ENCODE peak calls at places on chromosomes 3 and 15, in nine cellular contexts. T is B cell; U is A549; R is GM12878; O is upper lobe of right lung; S is CD4-positive, alpha-beta T cell; K is Right ventricle myocardium superior; B is activated CD4-positive, alpha-beta T cell treated with anti-CD3 and anti-CD28 coated beads for 36 hours; J is effector memory CD8-positive, alpha-beta T cell. P is an unnamed sample.
A peak's percentile ranks its signal among the peaks of the same experiment; 100 is the strongest.

GRCh38 chr3:142498397-142499180 is 50.8 kb upstream of the XRN1 start:
- ATAC-seq in S (no peak), U (no peak), R (peak; percentile 84), J (no peak), B (peak; percentile 90), K (no peak), T (no peak), O (no peak), P (peak; percentile 56)

GRCh38 chr3:157335677-157336076 is 101.0 kb upstream of the PTX3 start:
- ATAC-seq in U (peak; percentile 99), K (no peak), O (peak; percentile 17), T (no peak), B (no peak), S (no peak), J (no peak), R (no peak), P (no peak)

GRCh38 chr3:11258958-11259357 is 13.2 kb upstream of the ATG7 start:
- ATAC-seq in B (no peak), U (peak; percentile 33), S (no peak), K (no peak), R (no peak), T (no peak), O (no peak), J (no peak), P (no peak)

GRCh38 chr15:66803749-66804148 is 101.7 kb downstream of the SMAD6 start:
- ATAC-seq in B (no peak), K (no peak), O (no peak), T (no peak), U (peak; percentile 2), J (no peak), R (no peak), S (no peak), P (no peak)

GRCh38 chr15:48925714-48926223 is 38.0 kb downstream of the SHC4 start:
- ATAC-seq in R (no peak), U (peak; percentile 94), S (no peak), J (no peak), O (no peak), B (peak; percentile 50), K (no peak), T (no peak), P (peak; percentile 63)

GRCh38 chr3:53073553-53074365 is 27.9 kb upstream of the SFMBT1 start:
- ATAC-seq in T (no peak), R (peak; percentile 8), B (no peak), O (no peak), K (no peak), J (no peak), U (no peak), S (no peak), P (no peak)

GRCh38 chr3:151609491-151609890 is 124.2 kb upstream of the AADACL2 start:
- ATAC-seq in S (no peak), B (no peak), T (no peak), R (no peak), K (no peak), O (no peak), U (no peak), J (no peak), P (no peak)

GRCh38 chr3:129051776-129052400 is 8.7 kb upstream of the GP9 start:
- ATAC-seq in U (no peak), K (peak; percentile 51), R (peak; percentile 34), J (no peak), S (no peak), T (no peak), O (peak; percentile 71), B (no peak), P (no peak)

GRCh38 chr15:42313463-42313862 is 40.2 kb upstream of the TMEM87A start:
- ATAC-seq in R (no peak), T (no peak), B (no peak), U (no peak), K (no peak), S (no peak), O (peak; percentile 45), J (no peak), P (no peak)

GRCh38 chr3:71441217-71441924 is 142.2 kb downstream of the FOXP1 start:
- ATAC-seq in O (peak; percentile 7), R (no peak), J (no peak), U (no peak), T (no peak), B (no peak), S (no peak), K (peak; percentile 52), P (no peak)

GRCh38 chr3:184240384-184241140 is 8.2 kb downstream of the ALG3 start:
- ATAC-seq in U (peak; percentile 53), K (no peak), B (peak; percentile 34), J (no peak), R (peak; percentile 57), T (peak; percentile 31), O (no peak), S (no peak), P (no peak)

GRCh38 chr3:145522179-145522578 is 638.8 kb downstream of the PLOD2 start:
- ATAC-seq in S (no peak), T (no peak), U (no peak), K (no peak), J (no peak), B (no peak), R (no peak), O (peak; percentile 32), P (no peak)

GRCh38 chr15:49439678-49440375 is 16.8 kb downstream of the FGF7 start:
- ATAC-seq in K (peak; percentile 8), J (no peak), T (no peak), R (no peak), U (no peak), S (no peak), B (no peak), O (no peak), P (no peak)

GRCh38 chr3:148606979-148607378 is 90.7 kb upstream of the AGTR1 start:
- ATAC-seq in O (no peak), U (no peak), J (no peak), T (no peak), S (no peak), B (no peak), R (no peak), K (peak; percentile 82), P (no peak)

GRCh38 chr3:8482960-8483665 is 18.5 kb upstream of the LMCD1 start:
- ATAC-seq in S (no peak), T (no peak), O (peak; percentile 87), U (peak; percentile 87), R (no peak), K (peak; percentile 91), J (no peak), B (no peak), P (no peak)

GRCh38 chr3:142940472-142940871 is 23.0 kb downstream of the PAQR9 start:
- ATAC-seq in J (no peak), R (peak; percentile 90), K (no peak), B (no peak), U (no peak), T (no peak), S (no peak), O (no peak), P (peak; percentile 53)

GRCh38 chr15:90407871-90408317 is 19.9 kb downstream of the IQGAP1 start:
- ATAC-seq in T (no peak), J (peak; percentile 94), O (peak; percentile 66), R (peak; percentile 80), S (peak; percentile 75), K (peak; percentile 32), B (peak; percentile 94), U (no peak), P (peak; percentile 91)

GRCh38 chr15:29871401-29871800 is 49.1 kb upstream of the TJP1 start:
- ATAC-seq in S (no peak), J (no peak), R (no peak), T (no peak), K (peak; percentile 40), O (no peak), B (no peak), U (no peak), P (no peak)

GRCh38 chr15:51088585-51088984 is 6.1 kb downstream of the TNFAIP8L3 start:
- ATAC-seq in B (no peak), T (no peak), K (no peak), R (no peak), U (no peak), S (no peak), J (no peak), O (no peak), P (no peak)

GRCh38 chr15:85652457-85652856 is 142.3 kb downstream of the KLHL25 start:
- ATAC-seq in K (no peak), U (no peak), J (no peak), O (no peak), T (no peak), S (no peak), B (no peak), R (no peak), P (no peak)

GRCh38 chr3:123749716-123750115 is 134.4 kb downstream of the MYLK start:
- ATAC-seq in K (peak; percentile 27), S (no peak), B (no peak), T (no peak), U (peak; percentile 65), J (no peak), R (no peak), O (peak; percentile 72), P (no peak)

GRCh38 chr3:156602424-156602823 is 47.5 kb upstream of the SSR3 start:
- ATAC-seq in R (peak; percentile 88), B (peak; percentile 93), T (no peak), S (peak; percentile 90), U (no peak), O (no peak), J (no peak), K (no peak), P (peak; percentile 84)

GRCh38 chr3:25904248-25904647 is 114.4 kb downstream of the OXSM start:
- ATAC-seq in T (no peak), S (no peak), K (peak; percentile 72), O (no peak), J (no peak), U (no peak), B (no peak), R (peak; percentile 31), P (no peak)

GRCh38 chr15:89140595-89140994 is 52.3 kb downstream of the ABHD2 start:
- ATAC-seq in B (no peak), K (no peak), S (no peak), O (no peak), U (no peak), J (peak; percentile 32), R (no peak), T (no peak), P (no peak)

GRCh38 chr3:36903119-36903882 is 41.6 kb downstream of the TRANK1 start:
- ATAC-seq in R (no peak), B (no peak), S (no peak), O (no peak), U (no peak), T (peak; percentile 48), K (no peak), J (no peak), P (no peak)

GRCh38 chr3:41710646-41711388 is 251.1 kb downstream of the ULK4 start:
- ATAC-seq in J (no peak), S (no peak), R (no peak), O (peak; percentile 48), B (no peak), T (no peak), K (no peak), U (no peak), P (no peak)

GRCh38 chr3:192835818-192836468 is 81.7 kb downstream of the MB21D2 start:
- ATAC-seq in S (no peak), T (no peak), O (peak; percentile 50), J (peak; percentile 81), U (no peak), K (peak; percentile 66), R (peak; percentile 22), B (no peak), P (peak; percentile 12)

GRCh38 chr15:65042776-65043322 is 2.3 kb upstream of the SLC51B start:
- ATAC-seq in S (no peak), K (no peak), R (no peak), B (no peak), T (no peak), O (no peak), U (no peak), J (no peak), P (no peak)

GRCh38 chr3:132360717-132361116 is 43.5 kb downstream of the ACP3 start:
- ATAC-seq in U (no peak), S (no peak), B (no peak), O (no peak), K (no peak), R (no peak), T (no peak), J (no peak), P (no peak)

GRCh38 chr15:73809728-73810501 is 56.8 kb upstream of the INSYN1 start:
- ATAC-seq in O (no peak), T (no peak), R (no peak), J (no peak), U (peak; percentile 68), B (no peak), K (peak; percentile 72), S (no peak), P (no peak)

GRCh38 chr3:49244589-49245205 is 32.3 kb downstream of the C3orf62 start:
- ATAC-seq in O (peak; percentile 74), R (peak; percentile 54), U (peak; percentile 82), K (no peak), B (peak; percentile 55), J (no peak), S (no peak), T (no peak), P (no peak)